ENCODE peak calls at places on chromosomes 11 and 22, in four cellular contexts. M is ELR, T is GM04503, K is T-helper 1 cell. L is an unnamed sample.

GRCh38 chr11:122772945-122773344 is 65.4 kb upstream of the CRTAM start:
- DNase-seq in M (peak; percentile 20), T (no peak), K (no peak), L (no peak)

GRCh38 chr11:93945596-93945995 is 75.6 kb upstream of the HEPHL1 start:
- DNase-seq in M (no peak), T (no peak), K (no peak), L (no peak)

GRCh38 chr11:121762820-121763219 is 310.1 kb upstream of the SORL1-AS1 start:
- DNase-seq in M (peak; percentile 37), T (no peak), K (no peak), L (no peak)

GRCh38 chr11:69868003-69868865 is 49.0 kb upstream of the FGF3 start:
- DNase-seq in M (no peak), T (no peak), K (no peak), L (no peak)

GRCh38 chr22:25762147-25762546 is 20.2 kb downstream of the MYO18B start:
- DNase-seq in M (no peak), T (no peak), K (no peak), L (no peak)

GRCh38 chr11:45178890-45179663 is 32.6 kb downstream of the PRDM11 start:
- DNase-seq in M (no peak), T (no peak), K (no peak), L (peak; percentile 17)

GRCh38 chr11:78044706-78045105 is 19.0 kb upstream of the THRSP start:
- DNase-seq in M (no peak), T (no peak), K (no peak), L (no peak)

GRCh38 chr11:803770-804598 is 1.0 kb downstream of the PIDD1 start:
- DNase-seq in M (no peak), T (no peak), K (no peak), L (no peak)

GRCh38 chr11:112087212-112087611 is 539 bp downstream of the SDHD start:
- DNase-seq in M (peak; percentile 32), T (no peak), K (no peak), L (no peak)

GRCh38 chr11:87778341-87778740 is 396.9 kb downstream of the RAB38 start:
- DNase-seq in M (peak; percentile 23), T (no peak), K (no peak), L (no peak)

GRCh38 chr11:9817191-9817590 is 153.3 kb downstream of the SWAP70 start:
- DNase-seq in M (no peak), T (no peak), K (no peak), L (no peak)

GRCh38 chr11:48012051-48012391 is 31.7 kb downstream of the PTPRJ start:
- DNase-seq in M (no peak), T (no peak), K (peak; percentile 48), L (no peak)

GRCh38 chr11:88050247-88050646 is 125.0 kb downstream of the RAB38 start:
- DNase-seq in M (no peak), T (no peak), K (no peak), L (no peak)

GRCh38 chr22:29580200-29580810 is 608 bp downstream of the NIPSNAP1 start:
- DNase-seq in M (peak; percentile 10), T (no peak), K (no peak), L (no peak)

GRCh38 chr11:13667245-13667644 is 1.2 kb upstream of the FAR1 start:
- DNase-seq in M (peak; percentile 12), T (no peak), K (no peak), L (no peak)

GRCh38 chr11:61866231-61866957 is 25.0 kb downstream of the FADS3 start:
- DNase-seq in M (no peak), T (no peak), K (no peak), L (no peak)

GRCh38 chr11:33605703-33606102 is 94.9 kb downstream of the C11orf91 start:
- DNase-seq in M (no peak), T (no peak), K (no peak), L (no peak)

GRCh38 chr22:41344189-41344788 is 37.5 kb upstream of the TEF start:
- DNase-seq in M (no peak), T (no peak), K (no peak), L (no peak)

GRCh38 chr11:28003615-28004014 is 104.3 kb downstream of the KIF18A start:
- DNase-seq in M (no peak), T (no peak), K (no peak), L (no peak)

GRCh38 chr22:19114984-19115552 is 7.1 kb downstream of the DGCR2 start:
- DNase-seq in M (no peak), T (no peak), K (no peak), L (no peak)

GRCh38 chr22:50189184-50189848 is 3.6 kb downstream of the TRABD start:
- DNase-seq in M (no peak), T (no peak), K (no peak), L (no peak)

GRCh38 chr11:29260939-29261705 is 755.7 kb downstream of the KCNA4 start:
- DNase-seq in M (peak; percentile 82), T (no peak), K (no peak), L (no peak)

GRCh38 chr22:20761536-20761935 is 12.4 kb upstream of the SERPIND1 start:
- DNase-seq in M (peak; percentile 59), T (no peak), K (no peak), L (peak; percentile 3)

GRCh38 chr11:57180141-57180561 is 1.6 kb upstream of the LRRC55 start:
- DNase-seq in M (no peak), T (no peak), K (no peak), L (no peak)

GRCh38 chr11:95764267-95764898 is 25.2 kb downstream of the FAM76B start:
- DNase-seq in M (peak; percentile 66), T (peak; percentile 14), K (no peak), L (peak; percentile 28)

GRCh38 chr22:39173050-39173706 is 20.7 kb upstream of the CBX7 start:
- DNase-seq in M (no peak), T (no peak), K (no peak), L (no peak)

GRCh38 chr11:12952094-12952493 is 57.0 kb upstream of the RASSF10 start:
- DNase-seq in M (no peak), T (no peak), K (no peak), L (no peak)

GRCh38 chr11:92794783-92795182 is 174.7 kb upstream of the MTNR1B start:
- DNase-seq in M (no peak), T (no peak), K (no peak), L (no peak)

GRCh38 chr11:65506770-65507485 is 8.1 kb downstream of the MALAT1 start:
- DNase-seq in M (peak; percentile 75), T (no peak), K (peak; percentile 46), L (peak; percentile 95)